ENCODE peak calls at places on chromosomes 2 and 18, in ten cellular contexts. Z is mucosa of descending colon; A is OCI-LY7; Y is activated CD8-positive, alpha-beta T cell treated with anti-CD3 and anti-CD28 coated beads for 36 hours; P is breast epithelium; S is A549; O is HCT116; X is transverse colon; D is left lung; U is cardiac fibroblast. B is an unnamed sample.

GRCh38 chr2:241818229-241818942 is 9.4 kb downstream of the NEU4 start:
- DNase-seq in Z (peak; percentile 51), A (no peak), Y (no peak), P (no peak), S (no peak), O (no peak), X (peak; percentile 9), D (peak; percentile 68), U (no peak), B (no peak)

GRCh38 chr18:9513971-9514512 is 38.7 kb downstream of the RALBP1 start:
- DNase-seq in Z (no peak), A (no peak), Y (no peak), P (no peak), S (peak; percentile 33), O (no peak), X (no peak), D (no peak), U (peak; percentile 84), B (no peak)

GRCh38 chr2:37389395-37389794 is 45.0 kb downstream of the QPCT start:
- DNase-seq in Z (no peak), A (no peak), Y (no peak), P (no peak), S (no peak), O (no peak), X (no peak), D (no peak), U (no peak), B (no peak)

GRCh38 chr2:163213699-163214098 is 375.1 kb upstream of the KCNH7 start:
- DNase-seq in Z (no peak), A (no peak), Y (no peak), P (no peak), S (no peak), O (no peak), X (no peak), D (no peak), U (peak; percentile 79), B (no peak)

GRCh38 chr2:8592736-8593135 is 89.1 kb upstream of the ID2 start:
- DNase-seq in Z (no peak), A (no peak), Y (no peak), P (no peak), S (no peak), O (peak; percentile 23), X (no peak), D (no peak), U (no peak), B (no peak)

GRCh38 chr2:25310965-25311865 is 30.5 kb downstream of the DNMT3A start:
- DNase-seq in Z (peak; percentile 89), A (no peak), Y (no peak), P (peak; percentile 70), S (no peak), O (peak; percentile 19), X (peak; percentile 85), D (no peak), U (no peak), B (no peak)

GRCh38 chr18:7117390-7118355 is at the start of gene LAMA1:
- DNase-seq in Z (no peak), A (no peak), Y (peak; percentile 2), P (no peak), S (no peak), O (no peak), X (no peak), D (peak; percentile 81), U (peak; percentile 32), B (no peak)

GRCh38 chr18:51630706-51631105 is 433.2 kb upstream of the MEX3C start:
- DNase-seq in Z (no peak), A (no peak), Y (no peak), P (no peak), S (no peak), O (no peak), X (no peak), D (no peak), U (no peak), B (no peak)

GRCh38 chr18:54743596-54743995 is 84.7 kb upstream of the RAB27B start:
- DNase-seq in Z (no peak), A (no peak), Y (no peak), P (no peak), S (no peak), O (no peak), X (no peak), D (no peak), U (no peak), B (no peak)

GRCh38 chr2:162067596-162067995 is 6.4 kb downstream of the DPP4 start:
- DNase-seq in Z (no peak), A (no peak), Y (no peak), P (no peak), S (no peak), O (no peak), X (no peak), D (no peak), U (no peak), B (no peak)

GRCh38 chr2:18684202-18685040 is 95.1 kb upstream of the NT5C1B start:
- DNase-seq in Z (peak; percentile 35), A (no peak), Y (no peak), P (no peak), S (no peak), O (no peak), X (peak; percentile 13), D (no peak), U (peak; percentile 16), B (no peak)

GRCh38 chr2:234989183-234989701 is 37.4 kb downstream of the SH3BP4 start:
- DNase-seq in Z (peak; percentile 92), A (no peak), Y (no peak), P (peak; percentile 91), S (no peak), O (no peak), X (peak; percentile 93), D (peak; percentile 83), U (no peak), B (no peak)

GRCh38 chr18:21826641-21827302 is 86.2 kb downstream of the MIB1 start:
- DNase-seq in Z (no peak), A (no peak), Y (no peak), P (no peak), S (no peak), O (no peak), X (no peak), D (no peak), U (no peak), B (no peak)

GRCh38 chr18:74146756-74147155 is 878 bp downstream of the FBXO15 start:
- DNase-seq in Z (no peak), A (no peak), Y (no peak), P (no peak), S (no peak), O (no peak), X (no peak), D (no peak), U (no peak), B (no peak)

GRCh38 chr18:36169938-36170337 is 17.4 kb upstream of the MOCOS start:
- DNase-seq in Z (no peak), A (no peak), Y (no peak), P (no peak), S (no peak), O (no peak), X (no peak), D (no peak), U (no peak), B (no peak)

GRCh38 chr2:150023044-150023443 is 435.5 kb upstream of the MMADHC start:
- DNase-seq in Z (no peak), A (no peak), Y (peak; percentile 30), P (no peak), S (no peak), O (no peak), X (no peak), D (no peak), U (peak; percentile 14), B (no peak)

GRCh38 chr2:60954139-60954538 is 63.4 kb upstream of the PEX13 start:
- DNase-seq in Z (no peak), A (no peak), Y (peak; percentile 33), P (no peak), S (no peak), O (no peak), X (no peak), D (no peak), U (no peak), B (no peak)

GRCh38 chr2:38830546-38831159 is 45.1 kb downstream of the DHX57 start:
- DNase-seq in Z (no peak), A (no peak), Y (no peak), P (no peak), S (no peak), O (no peak), X (no peak), D (no peak), U (no peak), B (no peak)

GRCh38 chr2:12675352-12675795 is 41.4 kb upstream of the TRIB2 start:
- DNase-seq in Z (no peak), A (no peak), Y (no peak), P (no peak), S (no peak), O (no peak), X (no peak), D (no peak), U (peak; percentile 54), B (no peak)

GRCh38 chr18:49335677-49336076 is 124.8 kb downstream of the DYM start:
- DNase-seq in Z (no peak), A (peak; percentile 8), Y (peak; percentile 23), P (no peak), S (no peak), O (no peak), X (no peak), D (no peak), U (no peak), B (no peak)
- TF ChIP-seq CTCF in Z (no peak), A (peak; percentile 58), Y (no peak), P (no peak), S (no peak), O (no peak), X (no peak), D (no peak), U (no peak), B (no peak)

DNA sequence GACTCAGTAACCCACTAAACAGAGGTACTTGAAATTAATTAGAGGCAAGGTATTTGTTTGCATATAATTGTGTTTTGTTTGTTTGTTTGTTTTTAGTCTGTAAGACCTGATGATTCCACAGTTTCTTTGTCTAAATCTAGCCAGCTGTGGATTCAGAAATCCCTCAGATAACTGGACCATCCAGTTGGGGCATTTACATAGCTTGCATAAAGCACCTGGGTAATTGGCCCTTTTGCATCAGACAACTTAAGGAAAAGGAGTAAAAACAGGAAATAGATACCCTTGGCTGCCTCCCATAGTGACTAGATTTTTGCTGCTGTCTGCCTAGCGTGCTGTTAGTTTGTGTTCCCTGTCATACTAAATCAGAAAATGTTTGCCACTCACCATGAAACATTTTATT is 46.6 kb upstream of the XIRP2 start:
- DNase-seq in Z (no peak), A (no peak), Y (no peak), P (no peak), S (no peak), O (no peak), X (no peak), D (no peak), U (no peak), B (no peak)
- TF ChIP-seq CTCF in Z (no peak), A (no peak), Y (no peak), P (no peak), S (no peak), O (no peak), X (no peak), D (no peak), U (no peak), B (no peak)

GRCh38 chr2:111238336-111238735 is 117.6 kb downstream of the BCL2L11 start:
- DNase-seq in Z (no peak), A (no peak), Y (no peak), P (no peak), S (no peak), O (no peak), X (no peak), D (no peak), U (no peak), B (no peak)
- TF ChIP-seq CTCF in Z (no peak), A (no peak), Y (no peak), P (no peak), S (no peak), O (no peak), X (no peak), D (no peak), U (no peak), B (no peak)

GRCh38 chr2:69118609-69119008 is 105.6 kb downstream of the ANTXR1 start:
- DNase-seq in Z (no peak), A (no peak), Y (no peak), P (no peak), S (no peak), O (no peak), X (no peak), D (no peak), U (no peak), B (no peak)
- TF ChIP-seq CTCF in Z (no peak), A (no peak), Y (no peak), P (no peak), S (no peak), O (no peak), X (no peak), D (no peak), U (no peak), B (no peak)